ENCODE peak calls at places on chromosomes 16 and 17, in four cellular contexts. W, H, D and I are unnamed samples. For H3K4me1 and H3K27me3, the result is how much of the 10 kb centered on the place peaks cover.

GRCh38 chr16:4511441-4512082 is 27.0 kb downstream of the CDIP1 start:
- DNase-seq in W (peak), H (peak), D (no peak), I (peak)

GRCh38 chr17:28478940-28479615 is 5.6 kb downstream of the SLC13A2 start:
- DNase-seq in W (no peak), H (peak), D (no peak), I (no peak)

GRCh38 chr17:14903810-14904209 is 361.3 kb downstream of the PMP22 start:
- DNase-seq in W (no peak), H (no peak), D (no peak), I (no peak)

GRCh38 chr17:82041139-82041814 is 3.8 kb upstream of the DCXR start:
- DNase-seq in W (no peak), H (no peak), D (no peak), I (no peak)

GRCh38 chr17:56917559-56918296 is 3.9 kb upstream of the TRIM25 start:
- DNase-seq in W (no peak), H (no peak), D (no peak), I (no peak)

GRCh38 chr17:49582789-49583188 is 7.1 kb downstream of the NXPH3 start:
- DNase-seq in W (no peak), H (no peak), D (no peak), I (no peak)

GRCh38 chr16:64242510-64242909 is 879.4 kb downstream of the CDH11 start:
- DNase-seq in W (peak), H (no peak), D (no peak), I (peak)

GRCh38 chr17:2400474-2400866 is 390 bp downstream of the MNT start:
- DNase-seq in W (peak), H (peak), D (no peak), I (peak)

GRCh38 chr16:84518804-84519341 is 14.4 kb upstream of the MEAK7 start:
- DNase-seq in W (no peak), H (no peak), D (no peak), I (no peak)

GRCh38 chr17:52213451-52213850 is 54.9 kb upstream of the CA10 start:
- DNase-seq in W (no peak), H (no peak), D (no peak), I (no peak)

GRCh38 chr17:83100853-83101391 is 21.5 kb downstream of the METRNL start:
- DNase-seq in W (no peak), H (no peak), D (no peak), I (no peak)

GRCh38 chr16:15427648-15428239 is 6.6 kb upstream of the BMERB1 start:
- DNase-seq in W (peak), H (peak), D (no peak), I (peak)

GRCh38 chr17:60158751-60159478 is 9.1 kb downstream of the CA4 start:
- DNase-seq in W (no peak), H (peak), D (no peak), I (no peak)

GRCh38 chr17:49076575-49077384 is 55.8 kb upstream of the B4GALNT2 start:
- DNase-seq in W (no peak), H (no peak), D (no peak), I (no peak)

GRCh38 chr17:28575126-28575795 is 1.4 kb downstream of the ALDOC start:
- DNase-seq in W (peak), H (no peak), D (no peak), I (peak)

GRCh38 chr17:39753514-39754160 is 15.9 kb downstream of the GRB7 start:
- DNase-seq in W (peak), H (peak), D (no peak), I (peak)

GRCh38 chr17:73342057-73342522 is 30.3 kb upstream of the CDC42EP4 start:
- DNase-seq in W (peak), H (no peak), D (no peak), I (peak)

GRCh38 chr17:57456622-57457021 is 200.3 kb downstream of the MSI2 start:
- DNase-seq in W (no peak), H (no peak), D (no peak), I (no peak)

GRCh38 chr17:31321481-31321880 is at the start of gene EVI2A:
- DNase-seq in W (peak), H (no peak), D (no peak), I (no peak)

GRCh38 chr16:30619207-30619606 is 9.0 kb upstream of the ZNF689 start:
- DNase-seq in W (no peak), H (no peak), D (no peak), I (no peak)

GRCh38 chr17:21113106-21113690 is 13.6 kb upstream of the DHRS7B start:
- DNase-seq in W (no peak), H (no peak), D (no peak), I (no peak)

GRCh38 chr16:30030841-30031413 is at the start of gene TLCD3B:
- DNase-seq in W (peak), H (no peak), D (no peak), I (no peak)

GRCh38 chr16:85992779-85993178 is 93.8 kb downstream of the IRF8 start:
- DNase-seq in W (no peak), H (no peak), D (no peak), I (no peak)

GRCh38 chr16:85989863-85990643 is 91.1 kb downstream of the IRF8 start:
- DNase-seq in W (no peak), H (no peak), D (no peak), I (no peak)

GRCh38 chr16:85991425-85991824 is 92.5 kb downstream of the IRF8 start:
- DNase-seq in W (no peak), H (no peak), D (no peak), I (no peak)

GRCh38 chr16:85990861-85991301 is 91.9 kb downstream of the IRF8 start:
- DNase-seq in W (no peak), H (no peak), D (no peak), I (no peak)

DNA sequence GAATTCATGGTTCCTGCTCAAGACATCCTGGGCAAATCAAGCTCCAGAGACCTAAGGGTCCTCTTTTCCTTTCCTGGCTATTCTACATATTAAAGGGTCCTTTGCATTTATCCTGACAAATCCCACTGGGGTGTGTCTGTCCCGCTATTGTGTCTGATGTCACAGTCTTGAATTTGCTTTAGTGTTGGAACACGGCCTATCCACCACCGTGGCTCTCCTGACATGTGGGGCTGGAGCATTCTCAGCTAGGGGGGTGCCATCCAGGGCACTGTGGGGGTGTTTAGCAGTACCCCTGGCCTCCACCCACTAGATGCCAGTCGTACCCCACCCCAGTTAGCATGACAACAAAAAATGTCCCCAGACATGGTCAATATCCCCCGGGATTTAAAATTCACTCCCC is 92.9 kb downstream of the IRF8 start:
- DNase-seq in W (no peak), H (no peak), D (no peak), I (no peak)
- H3K4me1 ChIP-seq in W (under half), H (under half), D (under half), I (under half)

GRCh38 chr17:45900136-45900535 is 5.8 kb downstream of the MAPT start:
- DNase-seq in W (no peak), H (no peak), D (no peak), I (no peak)
- H3K27me3 ChIP-seq in W (under half), H (under half), D (half or more), I (under half)

GRCh38 chr16:2966043-2966802 is 2.1 kb downstream of the KREMEN2 start:
- DNase-seq in W (peak), H (no peak), D (no peak), I (no peak)
- H3K4me1 ChIP-seq in W (half or more), H (under half), D (under half), I (half or more)

GRCh38 chr17:43753488-43754129 is 5.0 kb downstream of the SOST start:
- DNase-seq in W (no peak), H (no peak), D (no peak), I (no peak)
- H3K27me3 ChIP-seq in W (under half), H (under half), D (under half), I (under half)

GRCh38 chr16:86388976-86389375 is 121.4 kb upstream of the FOXF1 start:
- DNase-seq in W (no peak), H (no peak), D (no peak), I (no peak)
- H3K4me1 ChIP-seq in W (under half), H (under half), D (under half), I (under half)

GRCh38 chr16:49337814-49338350 is 35.7 kb upstream of the C16orf78 start:
- DNase-seq in W (no peak), H (no peak), D (no peak), I (no peak)
- H3K27me3 ChIP-seq in W (under half), H (under half), D (under half), I (half or more)

GRCh38 chr16:57640612-57641011 is 12.2 kb downstream of the ADGRG1 start:
- DNase-seq in W (no peak), H (no peak), D (no peak), I (no peak)

GRCh38 chr16:57638381-57638780 is 10.0 kb downstream of the ADGRG1 start:
- DNase-seq in W (no peak), H (no peak), D (no peak), I (no peak)

GRCh38 chr16:57637965-57638364 is 9.5 kb downstream of the ADGRG1 start:
- DNase-seq in W (no peak), H (no peak), D (no peak), I (no peak)

GRCh38 chr16:57639172-57639571 is 10.7 kb downstream of the ADGRG1 start:
- DNase-seq in W (no peak), H (peak), D (no peak), I (peak)

DNA sequence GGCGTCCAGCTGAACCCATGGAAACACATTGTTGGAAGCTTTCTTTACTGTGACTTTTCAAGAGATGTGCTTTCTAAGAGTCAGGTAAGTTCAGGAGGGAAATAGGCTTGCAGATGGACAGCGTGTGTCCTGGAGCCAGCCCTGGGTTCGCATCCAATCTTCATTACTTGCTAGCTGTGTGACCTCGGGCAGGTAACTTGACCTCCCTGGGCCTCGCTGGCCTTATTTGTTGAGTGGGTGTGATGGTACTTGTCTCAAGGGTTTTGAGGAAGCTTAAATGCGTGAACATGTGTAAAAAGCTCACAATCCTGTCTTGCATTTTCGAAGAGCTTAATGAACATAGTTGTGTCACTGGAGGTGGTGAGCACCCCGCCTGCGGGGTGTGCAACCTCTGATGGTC is 11.8 kb downstream of the ADGRG1 start:
- DNase-seq in W (no peak), H (no peak), D (no peak), I (no peak)
- H3K4me1 ChIP-seq in W (half or more), H (under half), D (under half), I (half or more)

DNA sequence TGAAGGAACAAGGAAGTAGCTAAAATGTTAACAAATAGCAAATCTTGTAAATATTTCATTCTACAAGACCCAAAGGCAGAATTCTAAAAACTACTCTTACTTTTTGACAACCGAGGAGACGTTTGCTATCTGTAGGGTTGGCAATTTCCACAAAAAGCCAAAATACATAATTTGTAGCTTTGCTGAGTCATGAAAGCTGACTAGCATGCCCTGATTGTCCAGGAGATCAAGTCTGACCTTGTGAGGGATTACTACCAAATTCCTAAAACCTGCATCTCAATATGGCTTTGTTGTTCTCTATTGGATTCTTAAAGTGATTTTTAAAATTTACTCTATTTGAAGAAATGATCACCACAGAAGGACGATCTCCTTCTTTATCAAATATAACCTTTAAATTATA is 10.8 kb downstream of the DNAJA2 start:
- DNase-seq in W (no peak), H (no peak), D (no peak), I (no peak)
- H3K27me3 ChIP-seq in W (under half), H (under half), D (under half), I (under half)